ENCODE peak calls at places on chromosomes 13 and 19, in six cellular contexts. P is HCT116, E is uterus, X is aorta, I is BE2C, Z is sigmoid colon. Q is an unnamed sample.
A peak's percentile ranks its signal among the peaks of the same experiment; 100 is the strongest.

GRCh38 chr13:44918323-44919102 is 70.8 kb downstream of the NUFIP1 start:
- DNase-seq in X (peak; percentile 97), Z (peak; percentile 96), P (peak; percentile 86), E (peak; percentile 88), I (peak; percentile 94), Q (peak; percentile 90)

GRCh38 chr13:47188802-47189201 is 291.9 kb upstream of the HTR2A start:
- DNase-seq in X (no peak), Z (no peak), I (no peak), P (no peak), E (no peak), Q (no peak)

GRCh38 chr13:91323349-91323748 is 24.1 kb upstream of the MIR17HG start:
- DNase-seq in P (no peak), Z (no peak), E (no peak), X (no peak), I (no peak), Q (no peak)

GRCh38 chr13:45340422-45341033 is 455 bp downstream of the TPT1 start:
- DNase-seq in I (peak; percentile 89), Z (peak; percentile 97), P (peak; percentile 58), E (peak; percentile 96), X (peak; percentile 96), Q (peak; percentile 94)

GRCh38 chr13:85693889-85694511 is 105.2 kb downstream of the SLITRK6 start:
- DNase-seq in Z (no peak), I (peak; percentile 39), P (no peak), E (no peak), X (no peak), Q (no peak)

GRCh38 chr19:4058696-4059492 is 7.8 kb downstream of the ZBTB7A start:
- DNase-seq in I (no peak), Z (peak; percentile 74), X (peak; percentile 59), E (peak; percentile 52), P (no peak), Q (no peak)

GRCh38 chr13:63629591-63629990 is 2213.9 kb upstream of the PCDH20 start:
- DNase-seq in X (no peak), E (no peak), Z (no peak), P (no peak), I (no peak), Q (no peak)

GRCh38 chr13:41019027-41019487 is at the start of gene ELF1:
- DNase-seq in I (no peak), E (no peak), X (peak; percentile 67), Z (no peak), P (peak; percentile 85), Q (no peak)

GRCh38 chr13:90412980-90413379 is 934.5 kb upstream of the MIR17HG start:
- DNase-seq in I (no peak), Z (no peak), E (no peak), P (no peak), X (no peak), Q (no peak)

GRCh38 chr13:19910336-19911072 is 47.1 kb upstream of the ZMYM5 start:
- DNase-seq in E (no peak), X (no peak), P (peak; percentile 43), I (no peak), Z (no peak), Q (no peak)

GRCh38 chr19:6687117-6687516 is 17.2 kb upstream of the TNFSF14 start:
- DNase-seq in P (no peak), I (no peak), X (no peak), Z (no peak), E (no peak), Q (no peak)

GRCh38 chr19:2173388-2173787 is 9.7 kb downstream of the DOT1L start:
- DNase-seq in Z (no peak), P (no peak), E (no peak), I (no peak), X (no peak), Q (no peak)

GRCh38 chr13:63088226-63088625 is 1672.6 kb upstream of the PCDH20 start:
- DNase-seq in X (no peak), I (peak; percentile 27), E (no peak), Z (no peak), P (no peak), Q (no peak)

GRCh38 chr13:48828962-48829405 is 146.7 kb upstream of the FNDC3A start:
- DNase-seq in E (no peak), Z (no peak), X (no peak), I (peak; percentile 22), P (no peak), Q (no peak)

GRCh38 chr19:54707932-54708331 is 16.3 kb upstream of the KIR3DL3 start:
- DNase-seq in P (no peak), I (no peak), Z (no peak), E (no peak), X (no peak), Q (no peak)

GRCh38 chr19:54729416-54730188 is 5.4 kb downstream of the KIR3DL3 start:
- DNase-seq in Z (no peak), I (no peak), X (no peak), P (no peak), E (no peak), Q (no peak)

GRCh38 chr19:5268801-5269200 is 71.8 kb downstream of the PTPRS start:
- DNase-seq in P (no peak), X (no peak), I (no peak), Z (no peak), E (no peak), Q (no peak)

GRCh38 chr19:33603377-33603776 is 18.4 kb upstream of the CHST8 start:
- DNase-seq in P (no peak), E (no peak), X (no peak), I (no peak), Z (no peak), Q (no peak)

GRCh38 chr13:41497436-41497835 is 40.1 kb downstream of the RGCC start:
- DNase-seq in X (no peak), I (no peak), Z (no peak), E (no peak), P (no peak), Q (no peak)

GRCh38 chr13:109744512-109745051 is 41.8 kb downstream of the IRS2 start:
- DNase-seq in I (peak; percentile 56), X (no peak), P (no peak), Z (peak; percentile 82), E (peak; percentile 67), Q (no peak)

GRCh38 chr13:30920162-30920561 is 12.3 kb upstream of the TEX26 start:
- DNase-seq in E (no peak), Z (no peak), I (no peak), X (no peak), P (no peak), Q (no peak)

GRCh38 chr19:44785993-44786392 is 8.3 kb downstream of the CBLC start:
- DNase-seq in P (no peak), I (no peak), E (no peak), X (no peak), Z (no peak), Q (no peak)

GRCh38 chr19:41426952-41427646 is at the start of gene B3GNT8:
- DNase-seq in Z (peak; percentile 94), P (no peak), X (peak; percentile 92), I (peak; percentile 94), E (peak; percentile 79), Q (peak; percentile 77)

DNA sequence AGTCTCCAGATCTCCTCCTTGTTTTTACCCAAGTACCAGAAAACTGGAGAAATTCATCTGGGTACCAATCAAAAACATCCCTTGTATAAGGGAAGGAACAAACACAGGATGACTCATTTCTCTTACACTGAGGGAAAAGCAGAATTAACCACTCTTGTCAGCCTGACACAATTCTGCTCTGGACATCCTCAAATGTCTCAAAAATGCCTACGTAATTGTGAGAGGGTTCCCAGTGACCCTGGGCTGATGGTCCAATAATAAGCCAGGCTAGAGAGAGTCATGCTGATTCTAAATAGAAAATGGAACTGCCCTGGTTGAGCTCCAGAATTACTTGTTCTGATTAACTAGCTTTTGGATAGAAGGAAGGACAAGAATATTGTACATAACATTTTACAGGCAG is 14.5 kb downstream of the ZNF708 start:
- DNase-seq in E (no peak), X (no peak), I (no peak), P (no peak), Z (no peak), Q (no peak)
- H3K9me3 ChIP-seq in E (no peaks in the 10 kb centered on the region), X (peaks cover 1% of the 10 kb centered on the region), I (no peaks in the 10 kb centered on the region), P (no peaks in the 10 kb centered on the region), Z (no peaks in the 10 kb centered on the region), Q (no peaks in the 10 kb centered on the region)

DNA sequence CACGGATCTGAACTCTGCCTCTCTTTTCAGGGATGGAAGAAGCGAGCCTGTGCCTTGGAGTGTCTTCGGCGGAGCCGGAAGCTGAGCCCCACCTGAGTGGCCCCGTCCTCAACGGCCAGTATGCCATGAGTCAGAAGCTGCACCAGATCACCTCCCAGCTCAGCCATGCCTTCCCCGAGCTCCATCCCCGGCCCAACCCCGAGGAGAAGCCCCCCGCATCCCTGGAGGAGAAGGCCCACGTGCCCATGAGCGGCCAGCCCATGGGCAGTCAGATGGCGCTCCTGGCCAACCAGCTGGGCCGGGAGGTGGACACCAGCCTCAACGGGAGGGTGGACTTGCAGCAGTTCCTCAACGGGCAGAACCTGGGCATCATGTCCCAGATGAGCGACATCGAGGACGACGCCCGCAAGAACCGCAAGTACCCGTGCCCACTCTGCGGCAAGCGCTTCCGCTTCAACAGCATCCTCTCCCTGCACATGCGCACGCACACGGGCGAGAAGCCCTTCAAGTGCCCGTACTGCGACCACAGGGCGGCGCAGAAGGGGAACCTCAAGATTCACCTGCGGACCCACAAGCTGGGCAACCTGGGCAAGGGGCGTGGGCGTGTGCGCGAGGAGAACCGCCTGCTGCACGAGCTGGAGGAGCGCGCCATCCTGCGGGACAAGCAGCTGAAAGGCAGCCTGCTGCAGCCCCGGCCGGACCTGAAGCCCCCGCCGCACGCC is 71.5 kb downstream of the ZNF536 start:
- DNase-seq in Z (no peak), I (no peak), P (no peak), E (no peak), X (no peak), Q (no peak)
- H3K9me3 ChIP-seq in Z (no peaks in the 10 kb centered on the region), I (no peaks in the 10 kb centered on the region), P (no peaks in the 10 kb centered on the region), E (no peaks in the 10 kb centered on the region), X (no peaks in the 10 kb centered on the region), Q (no peaks in the 10 kb centered on the region)

GRCh38 chr19:43683905-43684304 is 13.9 kb upstream of the PLAUR start:
- DNase-seq in Z (no peak), X (no peak), E (no peak), I (no peak), P (no peak), Q (no peak)

GRCh38 chr19:43682824-43683661 is 13.1 kb upstream of the PLAUR start:
- DNase-seq in X (no peak), E (no peak), P (no peak), I (no peak), Z (no peak), Q (no peak)

GRCh38 chr19:43684326-43684725 is 14.4 kb upstream of the PLAUR start:
- DNase-seq in I (no peak), P (no peak), Z (no peak), E (no peak), X (no peak), Q (no peak)

GRCh38 chr19:43678512-43678911 is 8.5 kb upstream of the PLAUR start:
- DNase-seq in P (no peak), Z (no peak), I (no peak), X (no peak), E (no peak), Q (no peak)

DNA sequence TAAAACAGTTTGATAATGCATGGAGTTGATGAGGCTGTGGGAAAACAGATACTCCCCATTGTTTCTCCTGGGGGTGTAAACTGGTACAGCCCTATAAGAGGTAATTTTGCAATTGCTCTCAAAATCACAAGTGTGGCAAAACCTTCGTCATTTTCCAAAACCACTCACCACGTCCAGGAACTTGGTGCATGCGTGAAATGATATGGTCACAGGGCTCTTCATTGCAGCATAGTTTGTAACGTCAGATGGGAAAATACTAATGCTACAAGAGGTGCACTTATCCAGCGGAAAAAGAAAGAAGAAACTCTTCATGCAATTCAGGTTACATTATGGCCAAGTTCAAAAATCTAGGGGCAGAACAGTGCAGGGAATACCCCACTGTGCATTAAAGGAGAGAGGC is 11.9 kb upstream of the PLAUR start:
- DNase-seq in E (no peak), P (no peak), I (no peak), Z (no peak), X (no peak), Q (no peak)
- H3K9me3 ChIP-seq in E (no peaks in the 10 kb centered on the region), P (no peaks in the 10 kb centered on the region), I (no peaks in the 10 kb centered on the region), Z (no peaks in the 10 kb centered on the region), X (no peaks in the 10 kb centered on the region), Q (no peaks in the 10 kb centered on the region)

GRCh38 chr19:57359300-57359699 is 4.1 kb upstream of the TRAPPC2B start:
- DNase-seq in I (no peak), Z (no peak), E (no peak), X (no peak), P (no peak), Q (no peak)
- H3K9me3 ChIP-seq in I (no peaks in the 10 kb centered on the region), Z (peaks cover 37% of the 10 kb centered on the region), E (peaks cover 60% of the 10 kb centered on the region), X (peaks cover 32% of the 10 kb centered on the region), P (no peaks in the 10 kb centered on the region), Q (peaks cover 13% of the 10 kb centered on the region)